ENCODE peak calls at places on chromosomes 7 and 10, in ten cellular contexts. V is CD4-positive, alpha-beta T cell; S is heart right ventricle; R is PC-9; D is CD8-positive, alpha-beta T cell; Y is HL-60; C is mammary epithelial cell; G is suprapubic skin; U is A549; L is caudate nucleus. W is an unnamed sample.

GRCh38 chr7:107394831-107395230 is 75.0 kb upstream of the GPR22 start:
- DNase-seq in R (no peak), S (no peak), U (no peak), Y (no peak), V (no peak), L (no peak), C (no peak), G (no peak), D (no peak), W (no peak)

GRCh38 chr7:138400400-138400886 is 59.6 kb upstream of the TRIM24 start:
- DNase-seq in U (no peak), S (no peak), L (no peak), V (no peak), D (no peak), C (no peak), G (no peak), Y (no peak), R (no peak), W (no peak)

GRCh38 chr10:62582098-62582705 is 208.0 kb downstream of the ZNF365 start:
- DNase-seq in C (no peak), L (no peak), U (no peak), G (no peak), Y (no peak), V (no peak), R (no peak), S (no peak), D (no peak), W (no peak)

GRCh38 chr10:88992945-88993537 is 2.4 kb downstream of the FAS start:
- DNase-seq in U (no peak), D (no peak), G (no peak), C (peak), L (no peak), Y (no peak), S (no peak), R (no peak), V (no peak), W (no peak)

GRCh38 chr10:120115959-120116358 is 223.4 kb downstream of the SEC23IP start:
- DNase-seq in L (no peak), U (no peak), C (peak), S (no peak), Y (no peak), D (no peak), V (no peak), R (no peak), G (no peak), W (no peak)

GRCh38 chr7:143965280-143965679 is 10.6 kb downstream of the OR2F1 start:
- DNase-seq in Y (no peak), L (no peak), D (no peak), G (no peak), S (no peak), C (no peak), R (no peak), U (no peak), V (no peak), W (no peak)

GRCh38 chr7:28776463-28777157 is 181.5 kb downstream of the TRIL start:
- DNase-seq in S (no peak), D (no peak), L (no peak), Y (no peak), R (no peak), G (no peak), C (no peak), V (no peak), U (no peak), W (no peak)

GRCh38 chr7:32298403-32299132 is 191.6 kb downstream of the LSM5 start:
- DNase-seq in D (no peak), V (no peak), U (peak), L (no peak), Y (no peak), R (no peak), S (peak), C (peak), G (no peak), W (peak)

GRCh38 chr7:50832744-50833143 is 50.0 kb upstream of the GRB10 start:
- DNase-seq in U (peak), D (no peak), G (no peak), V (no peak), Y (no peak), L (no peak), C (peak), S (no peak), R (peak), W (no peak)

GRCh38 chr10:110491346-110491745 is 6.4 kb upstream of the DUSP5 start:
- DNase-seq in U (no peak), R (no peak), S (no peak), Y (no peak), D (no peak), C (no peak), G (no peak), L (no peak), V (no peak), W (no peak)

GRCh38 chr10:110495731-110496552 is 1.8 kb upstream of the DUSP5 start:
- DNase-seq in U (peak), G (no peak), D (peak), L (no peak), V (peak), C (peak), Y (no peak), R (peak), S (peak), W (peak)

GRCh38 chr10:110494532-110494931 is 3.2 kb upstream of the DUSP5 start:
- DNase-seq in U (no peak), D (no peak), S (no peak), Y (no peak), R (no peak), L (no peak), V (no peak), C (peak), G (no peak), W (no peak)

GRCh38 chr10:110492069-110492782 is 5.5 kb upstream of the DUSP5 start:
- DNase-seq in L (no peak), G (no peak), S (no peak), D (no peak), Y (no peak), R (no peak), C (no peak), V (no peak), U (no peak), W (no peak)

GRCh38 chr10:110493832-110494426 is 3.8 kb upstream of the DUSP5 start:
- DNase-seq in U (no peak), C (peak), D (no peak), L (no peak), V (no peak), G (no peak), Y (no peak), S (no peak), R (no peak), W (peak)
- H3K27ac ChIP-seq in U (peak), C (peak), D (no peak), L (no peak), V (no peak), G (no peak), Y (no peak), S (no peak), R (no peak), W (peak)

GRCh38 chr10:85600744-85601081 is 765.9 kb downstream of the GRID1 start:
- DNase-seq in S (no peak), V (no peak), C (no peak), R (no peak), Y (no peak), G (peak), L (no peak), U (no peak), D (no peak), W (no peak)
- H3K27ac ChIP-seq in S (no peak), V (no peak), C (no peak), R (no peak), Y (no peak), G (no peak), L (peak), U (no peak), D (no peak), W (no peak)

GRCh38 chr7:99499356-99499712 is 747 bp downstream of the ZNF394 start:
- DNase-seq in U (peak), Y (peak), R (no peak), L (no peak), V (no peak), G (no peak), S (no peak), C (no peak), D (no peak), W (no peak)
- H3K27ac ChIP-seq in U (peak), Y (peak), R (no peak), L (peak), V (peak), G (peak), S (peak), C (peak), D (peak), W (peak)

GRCh38 chr10:58436071-58436470 is 50.9 kb downstream of the TFAM start:
- DNase-seq in U (no peak), C (peak), V (no peak), Y (no peak), R (peak), S (no peak), D (no peak), L (no peak), G (no peak), W (no peak)

GRCh38 chr10:58438340-58438739 is 53.1 kb downstream of the TFAM start:
- DNase-seq in S (no peak), Y (no peak), L (no peak), D (no peak), U (no peak), R (peak), V (no peak), G (no peak), C (peak), W (no peak)

GRCh38 chr10:58438986-58439385 is 53.8 kb downstream of the TFAM start:
- DNase-seq in L (no peak), Y (no peak), V (no peak), R (no peak), D (no peak), U (no peak), G (no peak), C (peak), S (no peak), W (no peak)

GRCh38 chr10:58431903-58432302 is 46.7 kb downstream of the TFAM start:
- DNase-seq in S (no peak), C (no peak), V (no peak), L (no peak), U (no peak), D (no peak), R (no peak), G (no peak), Y (no peak), W (no peak)

GRCh38 chr10:58435297-58435696 is 50.1 kb downstream of the TFAM start:
- DNase-seq in D (no peak), Y (no peak), V (no peak), C (peak), S (peak), G (no peak), L (no peak), R (peak), U (peak), W (no peak)
- H3K27ac ChIP-seq in D (no peak), Y (no peak), V (no peak), C (peak), S (no peak), G (peak), L (no peak), R (peak), U (peak), W (no peak)

DNA sequence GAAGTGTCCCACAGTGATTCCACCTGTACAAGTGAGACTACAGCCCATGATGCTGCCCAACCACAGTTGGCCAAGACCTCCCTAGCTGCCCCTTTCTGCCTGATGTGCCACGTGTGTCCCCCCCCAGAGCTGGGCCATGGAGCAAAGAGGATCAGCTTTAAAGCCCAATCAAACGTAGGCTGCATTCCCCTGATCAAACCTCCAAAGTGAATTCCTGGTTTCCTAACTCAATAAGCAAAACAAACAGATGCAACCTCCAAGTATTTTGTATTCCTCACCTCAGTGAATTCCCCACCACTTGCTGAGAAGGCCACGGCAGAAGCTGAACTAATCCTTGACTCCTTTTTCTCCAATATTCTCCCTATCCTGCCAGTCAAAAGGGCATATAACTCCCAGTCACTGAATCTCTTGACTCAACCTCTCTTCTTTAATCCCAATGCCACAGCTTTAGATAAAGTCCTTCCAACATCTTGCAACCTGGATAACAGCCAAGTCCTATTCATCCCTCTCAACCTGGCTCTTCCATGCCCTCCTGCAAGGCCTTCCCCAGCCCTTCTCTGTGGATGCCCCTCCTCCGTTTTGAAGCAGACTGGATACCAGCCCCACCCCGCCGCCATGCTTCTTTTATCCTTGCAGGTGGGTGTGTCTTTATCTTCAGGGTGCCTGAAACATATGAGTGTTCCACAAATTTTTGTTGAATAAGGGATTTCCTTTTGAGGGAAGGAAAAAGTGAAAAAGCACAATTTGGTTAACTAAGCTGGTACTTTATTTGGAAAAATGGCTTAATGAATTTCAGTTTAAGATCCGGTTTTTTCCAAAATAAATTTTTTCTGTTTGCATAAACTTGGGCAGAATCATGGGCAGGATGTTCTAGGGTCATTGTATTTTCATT is 285.2 kb upstream of the MKLN1 start:
- DNase-seq in L (no peak), Y (no peak), R (no peak), U (no peak), V (no peak), D (no peak), G (no peak), S (no peak), C (no peak), W (no peak)
- H3K27ac ChIP-seq in L (peak), Y (no peak), R (peak), U (no peak), V (no peak), D (no peak), G (no peak), S (no peak), C (no peak), W (no peak)

GRCh38 chr10:100506596-100507356 is 12.9 kb downstream of the SEC31B start:
- DNase-seq in G (no peak), R (no peak), D (no peak), U (peak), C (peak), L (no peak), Y (no peak), S (no peak), V (no peak), W (no peak)
- H3K27ac ChIP-seq in G (no peak), R (no peak), D (no peak), U (no peak), C (no peak), L (no peak), Y (no peak), S (no peak), V (no peak), W (no peak)

GRCh38 chr10:4512557-4513286 is 313.3 kb upstream of the AKR1E2 start:
- DNase-seq in V (no peak), Y (no peak), C (peak), R (no peak), S (peak), U (peak), G (no peak), L (no peak), D (no peak), W (peak)
- H3K27ac ChIP-seq in V (no peak), Y (no peak), C (no peak), R (no peak), S (peak), U (peak), G (no peak), L (no peak), D (no peak), W (no peak)

W was measured in WERI-Rb-1.